ENCODE peak calls at places on chromosome 14, in nine cellular contexts. I is tibial artery; C is stimulated activated CD8-positive, alpha-beta memory T cell treated with anti-CD3 and anti-CD28 coated beads, Interleukin-2, amount 100 ng/mL, for 48 hours; P is activated T-cell treated with anti-CD3 and anti-CD28 coated beads for 1 hour; B is activated CD8-positive, alpha-beta memory T cell treated with anti-CD3 and anti-CD28 coated beads, Interleukin-2, amount 50 U/mL, for 48 hours; M is Caco-2; H is AG20443; O is left cardiac atrium; D is BE2C. J is an unnamed sample.
A peak's percentile ranks its signal among the peaks of the same experiment; 100 is the strongest.

GRCh38 chr14:102342238-102342637 is 20.5 kb downstream of the CINP start:
- DNase-seq in C (no peak), I (no peak), H (no peak), M (no peak), D (no peak), O (no peak), B (no peak), P (no peak), J (no peak)

GRCh38 chr14:98210045-98210678 is 1061.8 kb downstream of the BCL11B start:
- DNase-seq in D (no peak), C (no peak), H (no peak), B (peak; percentile 81), I (no peak), P (peak; percentile 48), O (no peak), M (no peak), J (no peak)

GRCh38 chr14:30610719-30611388 is 11.3 kb upstream of the SCFD1 start:
- DNase-seq in B (no peak), M (peak; percentile 8), P (no peak), H (peak; percentile 18), O (peak; percentile 36), I (no peak), D (peak; percentile 58), C (no peak), J (peak; percentile 18)

GRCh38 chr14:104081951-104082464 is 3.5 kb upstream of the ASPG start:
- DNase-seq in O (peak; percentile 18), C (no peak), I (no peak), H (no peak), B (no peak), P (no peak), D (peak; percentile 7), M (no peak), J (no peak)

GRCh38 chr14:104359969-104360442 is 219.6 kb upstream of the C14orf180 start:
- DNase-seq in B (no peak), O (no peak), C (no peak), D (no peak), H (no peak), M (no peak), I (peak; percentile 56), P (no peak), J (no peak)

GRCh38 chr14:37081220-37081619 is 91.2 kb downstream of the SLC25A21 start:
- DNase-seq in C (no peak), B (no peak), I (no peak), H (no peak), P (no peak), M (no peak), O (no peak), D (no peak), J (no peak)

GRCh38 chr14:92647499-92648279 is 100.7 kb downstream of the LGMN start:
- DNase-seq in P (no peak), H (peak; percentile 68), I (no peak), C (no peak), D (no peak), O (no peak), M (no peak), B (no peak), J (no peak)

GRCh38 chr14:44962573-44963528 is 861 bp downstream of the TOGARAM1 start:
- DNase-seq in O (peak; percentile 72), C (peak; percentile 12), M (peak; percentile 18), H (peak; percentile 51), B (peak; percentile 73), P (peak; percentile 22), I (peak; percentile 76), D (no peak), J (peak; percentile 65)

GRCh38 chr14:100649173-100649519 is 61.9 kb upstream of the BEGAIN start:
- DNase-seq in C (no peak), O (no peak), D (no peak), H (no peak), P (no peak), I (no peak), B (no peak), M (no peak), J (no peak)

GRCh38 chr14:86022031-86022629 is 492.2 kb downstream of the FLRT2 start:
- DNase-seq in D (no peak), I (no peak), P (no peak), O (no peak), M (no peak), H (peak; percentile 22), B (no peak), C (no peak), J (no peak)

GRCh38 chr14:64074961-64075619 is 219.1 kb downstream of the ESR2 start:
- DNase-seq in M (no peak), P (no peak), B (no peak), D (no peak), H (peak; percentile 27), I (no peak), O (no peak), C (no peak), J (no peak)

GRCh38 chr14:31692376-31692781 is 131.2 kb downstream of the NUBPL start:
- DNase-seq in D (no peak), C (no peak), P (no peak), O (no peak), B (no peak), I (no peak), H (peak; percentile 18), M (no peak), J (no peak)

GRCh38 chr14:61860294-61860918 is 98.2 kb downstream of the SNAPC1 start:
- DNase-seq in O (peak; percentile 38), P (peak; percentile 47), H (peak; percentile 69), B (peak; percentile 70), I (no peak), D (peak; percentile 56), C (peak; percentile 29), M (peak; percentile 59), J (peak; percentile 66)

GRCh38 chr14:72553161-72553560 is 340.7 kb downstream of the DPF3 start:
- DNase-seq in P (no peak), M (no peak), I (no peak), D (no peak), B (no peak), C (no peak), O (no peak), H (no peak), J (no peak)

GRCh38 chr14:71521736-71522135 is 410.5 kb upstream of the RGS6 start:
- DNase-seq in H (no peak), O (no peak), P (no peak), M (no peak), B (no peak), C (no peak), I (no peak), D (no peak), J (no peak)

GRCh38 chr14:63134801-63135200 is 69.4 kb upstream of the RHOJ start:
- DNase-seq in C (no peak), I (no peak), M (peak; percentile 21), P (no peak), O (no peak), D (peak; percentile 8), B (no peak), H (no peak), J (no peak)

GRCh38 chr14:102952276-102952675 is 29.8 kb downstream of the AMN start:
- DNase-seq in B (no peak), C (no peak), D (no peak), I (no peak), P (no peak), O (no peak), H (no peak), M (no peak), J (no peak)

GRCh38 chr14:20469890-20470858 is 968 bp downstream of the PNP start:
- DNase-seq in H (peak; percentile 70), D (peak; percentile 25), B (peak; percentile 81), C (no peak), I (peak; percentile 75), M (peak; percentile 42), O (peak; percentile 42), P (no peak), J (peak; percentile 61)

GRCh38 chr14:54435500-54435981 is 5.6 kb downstream of the CNIH1 start:
- DNase-seq in B (no peak), M (no peak), I (no peak), C (no peak), D (no peak), H (peak; percentile 12), O (no peak), P (no peak), J (no peak)

GRCh38 chr14:51628230-51628629 is 23.5 kb upstream of the FRMD6 start:
- DNase-seq in H (no peak), B (no peak), M (no peak), O (no peak), C (no peak), I (no peak), D (no peak), P (no peak), J (no peak)

GRCh38 chr14:74255281-74255680 is 16.0 kb downstream of the VSX2 start:
- DNase-seq in C (no peak), P (no peak), H (no peak), I (no peak), D (peak; percentile 45), M (no peak), B (no peak), O (no peak), J (no peak)

GRCh38 chr14:70045715-70046535 is 142.8 kb downstream of the SLC8A3 start:
- DNase-seq in P (no peak), D (peak; percentile 88), C (no peak), H (peak; percentile 71), B (no peak), M (peak; percentile 64), I (no peak), O (peak; percentile 73), J (no peak)

GRCh38 chr14:101365329-101366158 is 195.8 kb upstream of the DIO3 start:
- DNase-seq in H (peak; percentile 8), I (peak; percentile 80), O (no peak), C (no peak), M (no peak), P (no peak), D (no peak), B (no peak), J (peak; percentile 77)

GRCh38 chr14:96581902-96582640 is 79.9 kb downstream of the PAPOLA start:
- DNase-seq in D (no peak), H (peak; percentile 36), P (no peak), I (no peak), O (no peak), B (peak; percentile 23), C (no peak), M (no peak), J (no peak)

GRCh38 chr14:20556500-20557211 is 4.2 kb downstream of the RNASE9 start:
- DNase-seq in H (no peak), M (no peak), I (no peak), C (no peak), B (no peak), O (no peak), D (no peak), P (no peak), J (no peak)

GRCh38 chr14:36243183-36243582 is 66.7 kb upstream of the PTCSC3 start:
- DNase-seq in P (no peak), O (no peak), D (no peak), M (no peak), I (no peak), H (no peak), C (no peak), B (no peak), J (no peak)

GRCh38 chr14:91244501-91244901 is at the start of gene GPR68:
- DNase-seq in H (peak; percentile 88), P (no peak), D (peak; percentile 57), I (peak; percentile 77), B (peak; percentile 74), C (no peak), M (no peak), O (peak; percentile 66), J (peak; percentile 50)

GRCh38 chr14:105317546-105317945 is 3.0 kb downstream of the PACS2 start:
- DNase-seq in C (no peak), B (no peak), M (no peak), D (no peak), I (peak; percentile 71), H (peak; percentile 83), P (no peak), O (no peak), J (no peak)

GRCh38 chr14:95519699-95520098 is 3.2 kb upstream of the SYNE3 start:
- DNase-seq in O (peak; percentile 87), I (peak; percentile 93), B (peak; percentile 75), H (peak; percentile 88), D (no peak), M (no peak), C (no peak), P (peak; percentile 49), J (peak; percentile 58)

GRCh38 chr14:91417983-91418386 is 365 bp upstream of the CCDC88C start:
- DNase-seq in I (no peak), D (peak; percentile 52), C (peak; percentile 49), M (peak; percentile 77), O (peak; percentile 40), B (peak; percentile 84), P (peak; percentile 44), H (peak; percentile 53), J (peak; percentile 78)

GRCh38 chr14:64614214-64614613 is 64.5 kb downstream of the PPP1R36 start:
- DNase-seq in O (no peak), C (no peak), I (no peak), P (no peak), H (no peak), D (no peak), M (no peak), B (no peak), J (no peak)